ENCODE peak calls at places on chromosomes 11 and 22, in nine cellular contexts. Q is iPS-NIHi11; X is HT1080; O is IMR-90; G is kidney; C is NCI-H774; K is brain microvascular endothelial cell; H is OCI-M1; D is stimulated activated CD8-positive, alpha-beta memory T cell treated with anti-CD3 and anti-CD28 coated beads, Interleukin-15, amount 100 ng/mL, for 1 hour. P is an unnamed sample.

GRCh38 chr11:118008271-118008903 is 22.2 kb downstream of the IL10RA start:
- DNase-seq in Q (no peak), X (no peak), O (no peak), G (no peak), C (no peak), K (no peak), H (no peak), D (no peak), P (no peak)

GRCh38 chr11:48047616-48048015 is 67.3 kb downstream of the PTPRJ start:
- DNase-seq in Q (no peak), X (no peak), O (peak; percentile 76), G (peak; percentile 55), C (no peak), K (peak; percentile 68), H (no peak), D (no peak), P (no peak)

GRCh38 chr11:102070766-102071165 is 23.5 kb downstream of the CFAP300 start:
- DNase-seq in Q (no peak), X (no peak), O (no peak), G (no peak), C (no peak), K (no peak), H (no peak), D (no peak), P (no peak)

GRCh38 chr22:46828323-46829139 is 66.1 kb downstream of the TBC1D22A start:
- DNase-seq in Q (no peak), X (no peak), O (no peak), G (no peak), C (no peak), K (no peak), H (no peak), D (no peak), P (no peak)

GRCh38 chr22:44080936-44081853 is 57.1 kb downstream of the PARVB start:
- DNase-seq in Q (peak; percentile 93), X (peak; percentile 44), O (peak; percentile 68), G (no peak), C (no peak), K (peak; percentile 69), H (peak; percentile 77), D (peak; percentile 53), P (peak; percentile 78)

GRCh38 chr11:122750047-122750446 is 88.3 kb upstream of the CRTAM start:
- DNase-seq in Q (no peak), X (no peak), O (no peak), G (no peak), C (no peak), K (no peak), H (no peak), D (no peak), P (no peak)

GRCh38 chr22:46072981-46073682 is 77.2 kb upstream of the PPARA start:
- DNase-seq in Q (no peak), X (peak; percentile 27), O (no peak), G (peak; percentile 27), C (no peak), K (no peak), H (peak; percentile 61), D (no peak), P (no peak)

GRCh38 chr22:50129121-50129734 is 39.4 kb downstream of the MOV10L1 start:
- DNase-seq in Q (no peak), X (no peak), O (peak; percentile 68), G (no peak), C (no peak), K (no peak), H (peak; percentile 33), D (no peak), P (no peak)

GRCh38 chr11:96246718-96247540 is 96.1 kb downstream of the MAML2 start:
- DNase-seq in Q (no peak), X (peak; percentile 80), O (peak; percentile 83), G (no peak), C (no peak), K (peak; percentile 65), H (peak; percentile 21), D (no peak), P (no peak)

GRCh38 chr11:1401656-1402221 is 12.0 kb downstream of the BRSK2 start:
- DNase-seq in Q (peak; percentile 97), X (peak; percentile 40), O (peak; percentile 48), G (peak; percentile 88), C (no peak), K (peak; percentile 34), H (peak; percentile 76), D (no peak), P (peak; percentile 71)

GRCh38 chr22:39453765-39454378 is 2.9 kb upstream of the MGAT3 start:
- DNase-seq in Q (no peak), X (no peak), O (peak; percentile 17), G (no peak), C (no peak), K (no peak), H (peak; percentile 75), D (no peak), P (no peak)

GRCh38 chr22:45577746-45578523 is 75.3 kb downstream of the FBLN1 start:
- DNase-seq in Q (peak; percentile 86), X (peak; percentile 72), O (peak; percentile 73), G (peak; percentile 93), C (peak; percentile 32), K (peak; percentile 65), H (peak; percentile 88), D (peak; percentile 55), P (peak; percentile 72)

GRCh38 chr22:37483050-37483449 is 3.1 kb downstream of the MFNG start:
- DNase-seq in Q (no peak), X (no peak), O (no peak), G (no peak), C (no peak), K (no peak), H (no peak), D (no peak), P (no peak)

GRCh38 chr11:117684731-117685130 is 112.3 kb downstream of the DSCAML1 start:
- DNase-seq in Q (no peak), X (no peak), O (no peak), G (no peak), C (no peak), K (no peak), H (no peak), D (no peak), P (no peak)

GRCh38 chr22:28801845-28802594 is 1.7 kb upstream of the XBP1 start:
- DNase-seq in Q (no peak), X (no peak), O (no peak), G (peak; percentile 44), C (no peak), K (no peak), H (peak; percentile 84), D (no peak), P (no peak)

GRCh38 chr11:121630041-121630440 is 177.3 kb upstream of the SORL1-AS1 start:
- DNase-seq in Q (no peak), X (peak; percentile 86), O (peak; percentile 93), G (no peak), C (no peak), K (peak; percentile 85), H (no peak), D (no peak), P (no peak)

GRCh38 chr11:75272821-75273301 is 32.3 kb downstream of the TPBGL start:
- DNase-seq in Q (peak; percentile 3), X (no peak), O (no peak), G (peak; percentile 63), C (no peak), K (no peak), H (no peak), D (no peak), P (no peak)

GRCh38 chr11:113289341-113290187 is 24.8 kb upstream of the TTC12 start:
- DNase-seq in Q (peak; percentile 91), X (peak; percentile 69), O (peak; percentile 38), G (no peak), C (peak; percentile 72), K (peak; percentile 37), H (peak; percentile 84), D (peak; percentile 34), P (peak; percentile 66)

GRCh38 chr11:8948901-8949300 is 6.1 kb upstream of the ASCL3 start:
- DNase-seq in Q (no peak), X (no peak), O (no peak), G (no peak), C (no peak), K (no peak), H (peak; percentile 84), D (no peak), P (no peak)

GRCh38 chr11:133945087-133945974 is 11.4 kb downstream of the IGSF9B start:
- DNase-seq in Q (no peak), X (peak; percentile 40), O (peak; percentile 14), G (peak; percentile 72), C (no peak), K (no peak), H (peak; percentile 83), D (peak; percentile 56), P (peak; percentile 74)

GRCh38 chr22:37282385-37282677 is at the start of gene CYTH4:
- DNase-seq in Q (no peak), X (peak; percentile 32), O (no peak), G (peak; percentile 89), C (no peak), K (no peak), H (no peak), D (peak; percentile 65), P (peak; percentile 73)

GRCh38 chr11:60130496-60130895 is 42.0 kb downstream of the MS4A2 start:
- DNase-seq in Q (peak; percentile 62), X (peak; percentile 64), O (no peak), G (no peak), C (peak; percentile 53), K (peak; percentile 31), H (peak; percentile 96), D (no peak), P (no peak)

GRCh38 chr22:23888615-23889401 is 5.4 kb upstream of the MIF start:
- DNase-seq in Q (no peak), X (peak; percentile 55), O (peak; percentile 39), G (no peak), C (no peak), K (peak; percentile 10), H (peak; percentile 72), D (no peak), P (no peak)

GRCh38 chr11:80587906-80588305 is 1147.1 kb upstream of the TENM4 start:
- DNase-seq in Q (no peak), X (no peak), O (no peak), G (no peak), C (no peak), K (no peak), H (peak; percentile 52), D (no peak), P (no peak)

GRCh38 chr11:27509953-27510352 is 3.4 kb upstream of the LIN7C start:
- DNase-seq in Q (no peak), X (no peak), O (no peak), G (no peak), C (no peak), K (no peak), H (peak; percentile 63), D (no peak), P (no peak)

GRCh38 chr11:129285387-129285786 is 90.3 kb upstream of the BARX2 start:
- DNase-seq in Q (no peak), X (no peak), O (no peak), G (no peak), C (no peak), K (no peak), H (no peak), D (no peak), P (no peak)

GRCh38 chr11:33652001-33652400 is 48.6 kb downstream of the C11orf91 start:
- DNase-seq in Q (no peak), X (no peak), O (peak; percentile 17), G (no peak), C (no peak), K (no peak), H (no peak), D (no peak), P (no peak)

GRCh38 chr11:124667601-124668000 is 5.9 kb downstream of the SIAE start:
- DNase-seq in Q (no peak), X (no peak), O (no peak), G (no peak), C (no peak), K (no peak), H (peak; percentile 32), D (no peak), P (no peak)

GRCh38 chr11:118846181-118846946 is 37.3 kb upstream of the CXCR5 start:
- DNase-seq in Q (peak; percentile 56), X (no peak), O (no peak), G (no peak), C (no peak), K (no peak), H (peak; percentile 58), D (no peak), P (no peak)

GRCh38 chr11:111601979-111602864 is at the start of gene SIK2:
- DNase-seq in Q (peak; percentile 95), X (peak; percentile 96), O (peak; percentile 94), G (peak; percentile 99), C (peak; percentile 98), K (peak; percentile 87), H (peak; percentile 99), D (peak; percentile 67), P (peak; percentile 96)

GRCh38 chr11:33266418-33267215 is 9.4 kb downstream of the HIPK3 start:
- DNase-seq in Q (no peak), X (no peak), O (peak; percentile 58), G (peak; percentile 73), C (no peak), K (peak; percentile 85), H (peak; percentile 63), D (no peak), P (peak; percentile 67)

P was measured in heart left ventricle.